ENCODE peak calls at places on chromosome 4, in five cellular contexts. U, B, S, F and C are unnamed samples.

GRCh38 chr4:72569719-72570235 is 756 bp upstream of the ADAMTS3 start:
- DNase-seq in B (no peak), U (no peak), S (no peak), F (no peak), C (no peak)

GRCh38 chr4:19002170-19002569 is 980.6 kb upstream of the LCORL start:
- DNase-seq in B (no peak), U (no peak), S (no peak), F (no peak), C (peak)

GRCh38 chr4:23631255-23631950 is 258.4 kb downstream of the PPARGC1A start:
- DNase-seq in U (no peak), F (no peak), S (no peak), B (no peak), C (no peak)

GRCh38 chr4:183175631-183176232 is 76.7 kb downstream of the WWC2 start:
- DNase-seq in B (peak), U (no peak), F (peak), S (no peak), C (no peak)

GRCh38 chr4:101155859-101156430 is 191.4 kb downstream of the PPP3CA start:
- DNase-seq in U (no peak), B (no peak), F (no peak), S (no peak), C (no peak)

GRCh38 chr4:90443231-90443630 is 316.0 kb downstream of the CCSER1 start:
- DNase-seq in F (no peak), B (no peak), S (no peak), U (no peak), C (no peak)

GRCh38 chr4:70958681-70959080 is 34.8 kb upstream of the DCK start:
- DNase-seq in B (no peak), S (no peak), U (no peak), F (no peak), C (no peak)

GRCh38 chr4:38004887-38005286 is 44.7 kb downstream of the PTTG2 start:
- DNase-seq in S (no peak), B (no peak), U (no peak), F (no peak), C (no peak)

GRCh38 chr4:7694256-7694775 is 245.3 kb downstream of the AFAP1 start:
- DNase-seq in B (no peak), U (no peak), F (no peak), S (no peak), C (no peak)

GRCh38 chr4:28369504-28369903 is 1508.9 kb downstream of the STIM2 start:
- DNase-seq in U (no peak), S (no peak), F (no peak), B (no peak), C (no peak)

GRCh38 chr4:105296672-105297071 is 150.0 kb downstream of the TET2 start:
- DNase-seq in F (no peak), U (no peak), S (no peak), B (no peak), C (no peak)

GRCh38 chr4:954211-955020 is 19.0 kb downstream of the DGKQ start:
- DNase-seq in F (no peak), U (no peak), S (no peak), B (no peak), C (no peak)

GRCh38 chr4:152310223-152310622 is 225.7 kb downstream of the FBXW7 start:
- DNase-seq in F (no peak), S (no peak), U (no peak), B (no peak), C (no peak)

GRCh38 chr4:177759714-177760113 is 317.5 kb upstream of the AGA start:
- DNase-seq in S (no peak), B (no peak), F (no peak), U (no peak), C (no peak)

GRCh38 chr4:139700568-139700967 is 34.9 kb downstream of the MGST2 start:
- DNase-seq in B (no peak), U (no peak), F (no peak), S (no peak), C (no peak)

GRCh38 chr4:28443786-28444412 is 1583.3 kb downstream of the STIM2 start:
- DNase-seq in U (no peak), S (no peak), B (no peak), F (no peak), C (peak)

GRCh38 chr4:72084587-72085011 is 52.8 kb downstream of the NPFFR2 start:
- DNase-seq in U (peak), S (no peak), F (no peak), B (no peak), C (no peak)

GRCh38 chr4:16530688-16531635 is 304.7 kb upstream of the TAPT1 start:
- DNase-seq in F (no peak), U (no peak), B (no peak), S (no peak), C (no peak)

GRCh38 chr4:99457676-99458075 is 22.5 kb upstream of the ADH7 start:
- DNase-seq in F (no peak), S (no peak), U (no peak), B (no peak), C (no peak)

GRCh38 chr4:115424852-115425251 is 311.4 kb upstream of the NDST4 start:
- DNase-seq in B (no peak), S (no peak), U (no peak), F (no peak), C (no peak)

GRCh38 chr4:127498366-127498765 is 134.4 kb upstream of the INTU start:
- DNase-seq in B (no peak), U (no peak), S (no peak), F (no peak), C (no peak)

GRCh38 chr4:26212528-26212927 is 108.3 kb upstream of the RBPJ start:
- DNase-seq in S (no peak), B (no peak), U (no peak), F (no peak), C (no peak)

GRCh38 chr4:39526283-39526682 is 956 bp downstream of the UGDH start:
- DNase-seq in U (no peak), B (no peak), S (peak), F (no peak), C (no peak)

GRCh38 chr4:102569200-102569599 is 68.0 kb downstream of the NFKB1 start:
- DNase-seq in U (no peak), B (no peak), S (no peak), F (no peak), C (no peak)

GRCh38 chr4:1199556-1200331 is 27.4 kb upstream of the SPON2 start:
- DNase-seq in F (no peak), U (no peak), B (no peak), S (no peak), C (peak)

GRCh38 chr4:29009908-29010307 is 1710.3 kb upstream of the PCDH7 start:
- DNase-seq in F (no peak), U (no peak), B (no peak), S (no peak), C (peak)

GRCh38 chr4:155077860-155078259 is 130.6 kb upstream of the NPY2R start:
- DNase-seq in S (no peak), F (no peak), B (no peak), U (no peak), C (peak)

DNA sequence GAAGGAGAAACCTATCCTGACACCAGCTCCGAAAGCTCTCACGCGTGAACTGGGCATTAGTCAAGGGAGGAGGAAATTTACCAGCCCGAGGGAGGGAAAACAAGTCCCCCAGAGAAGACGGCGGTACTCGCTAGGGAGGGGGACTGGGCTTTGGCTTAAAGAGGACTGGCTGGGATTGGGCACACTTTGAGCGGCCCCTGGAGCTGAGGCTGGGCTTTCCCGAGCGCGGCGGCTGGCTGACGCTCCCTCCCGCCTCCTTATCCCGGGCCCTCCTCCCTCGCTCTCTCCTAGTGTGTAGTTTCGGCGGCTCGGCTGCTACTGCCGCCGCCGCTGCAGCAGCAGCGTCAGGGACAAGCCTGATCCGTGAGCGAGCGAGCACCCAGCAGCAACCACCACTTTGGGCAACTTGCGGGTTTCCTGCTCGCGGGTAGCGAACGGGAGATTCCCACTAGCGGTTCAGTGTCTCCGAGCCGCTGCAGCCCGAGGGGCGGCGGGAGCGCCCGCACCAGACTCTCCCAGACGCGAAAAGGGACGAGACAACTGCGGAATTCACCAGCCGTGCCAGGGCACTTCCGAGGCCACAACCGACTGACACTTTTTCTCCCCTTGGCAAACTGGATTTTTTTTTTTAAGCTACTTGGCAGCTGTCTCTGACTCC is 677 bp upstream of the PCDH7 start:
- DNase-seq in B (peak), F (no peak), U (no peak), S (no peak), C (peak)
- TF ChIP-seq ESRRA in B (no peak), F (no peak), U (no peak), S (no peak), C (no peak)

DNA sequence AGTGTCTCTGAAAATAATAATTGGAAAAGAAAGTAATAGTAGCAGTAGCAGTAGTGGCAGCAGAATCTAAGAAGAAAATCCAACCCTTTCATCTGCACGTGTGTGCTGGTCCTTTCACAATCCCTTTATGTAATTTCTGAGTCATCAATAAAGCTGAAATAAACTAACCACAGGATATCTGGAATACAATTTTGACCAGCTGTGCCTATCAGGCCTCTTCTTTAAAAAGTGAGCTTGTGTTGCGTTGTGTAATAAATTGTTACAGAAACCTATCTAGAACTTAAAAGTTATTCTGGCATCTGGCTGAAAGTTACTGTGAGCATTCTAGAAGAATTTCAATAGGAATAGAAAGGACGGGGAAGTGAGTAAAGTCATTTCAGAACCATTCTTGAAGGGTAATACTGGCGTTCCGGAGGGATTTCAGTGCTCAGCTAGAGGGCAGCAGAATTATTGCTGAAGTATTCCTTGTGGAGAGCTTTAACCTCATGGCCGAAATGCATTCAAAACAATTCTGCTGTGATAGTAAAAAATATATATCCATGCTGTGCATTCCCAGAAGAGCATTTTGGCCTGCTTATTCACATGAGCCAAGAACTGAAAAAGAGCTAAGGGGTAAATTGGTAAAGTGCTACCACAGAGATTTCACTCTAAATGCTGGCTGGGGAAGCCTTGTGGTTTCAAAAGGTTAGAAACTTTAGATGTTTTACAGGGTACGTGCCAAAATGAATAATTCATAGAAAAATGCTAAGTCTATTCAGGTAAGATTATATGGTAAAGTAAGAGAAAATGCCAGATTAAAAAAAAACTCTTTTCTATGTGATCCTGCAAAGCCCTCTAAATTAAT is 260.6 kb downstream of the NKX6-1 start:
- DNase-seq in U (no peak), B (no peak), S (no peak), F (no peak), C (no peak)
- TF ChIP-seq ESRRA in U (no peak), B (no peak), S (no peak), F (no peak), C (no peak)

GRCh38 chr4:123121241-123121907 is 199.0 kb upstream of the NUDT6 start:
- DNase-seq in S (no peak), B (peak), U (no peak), F (peak), C (no peak)
- TF ChIP-seq ESRRA in S (no peak), B (no peak), U (no peak), F (no peak), C (no peak)

GRCh38 chr4:31362756-31363155 is 642.6 kb downstream of the PCDH7 start:
- DNase-seq in F (no peak), S (no peak), U (no peak), B (no peak), C (no peak)
- TF ChIP-seq ESRRA in F (no peak), S (no peak), U (no peak), B (no peak), C (no peak)

GRCh38 chr4:162061214-162061613 is 102.6 kb downstream of the FSTL5 start:
- DNase-seq in S (no peak), B (peak), F (no peak), U (no peak), C (no peak)
- TF ChIP-seq ESRRA in S (no peak), B (no peak), F (no peak), U (no peak), C (no peak)

GRCh38 chr4:2911868-2912267 is 51.3 kb downstream of the NOP14 start:
- DNase-seq in U (no peak), F (no peak), B (no peak), S (no peak), C (no peak)

GRCh38 chr4:2914220-2915126 is 48.7 kb downstream of the NOP14 start:
- DNase-seq in B (no peak), U (no peak), S (no peak), F (no peak), C (no peak)

GRCh38 chr4:2910409-2910808 is 52.8 kb downstream of the NOP14 start:
- DNase-seq in U (no peak), S (peak), F (no peak), B (no peak), C (peak)

GRCh38 chr4:2915789-2916188 is 47.4 kb downstream of the NOP14 start:
- DNase-seq in S (no peak), F (no peak), B (no peak), U (no peak), C (no peak)

DNA sequence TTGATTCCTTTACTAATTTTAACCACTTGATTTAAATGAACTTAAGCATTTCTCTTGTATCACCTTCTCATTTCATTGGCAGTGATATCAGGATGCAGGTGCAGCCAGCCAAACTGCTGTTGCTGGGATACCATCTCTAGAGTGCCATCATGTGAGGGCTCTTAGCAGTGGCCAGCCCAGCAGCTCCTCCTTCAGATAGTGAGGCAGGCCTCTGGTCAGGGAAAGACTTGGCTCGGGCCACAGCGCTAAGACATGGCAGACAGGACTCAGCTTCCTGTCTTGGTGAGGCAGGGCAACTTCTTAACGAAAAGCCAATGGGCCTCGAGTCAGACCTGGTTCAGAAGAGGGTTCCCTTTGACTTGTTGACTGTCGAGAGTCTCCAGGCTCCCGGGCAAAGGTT is 50.0 kb downstream of the NOP14 start:
- DNase-seq in U (no peak), F (no peak), B (no peak), S (no peak), C (no peak)
- TF ChIP-seq ESRRA in U (no peak), F (no peak), B (no peak), S (no peak), C (no peak)

DNA sequence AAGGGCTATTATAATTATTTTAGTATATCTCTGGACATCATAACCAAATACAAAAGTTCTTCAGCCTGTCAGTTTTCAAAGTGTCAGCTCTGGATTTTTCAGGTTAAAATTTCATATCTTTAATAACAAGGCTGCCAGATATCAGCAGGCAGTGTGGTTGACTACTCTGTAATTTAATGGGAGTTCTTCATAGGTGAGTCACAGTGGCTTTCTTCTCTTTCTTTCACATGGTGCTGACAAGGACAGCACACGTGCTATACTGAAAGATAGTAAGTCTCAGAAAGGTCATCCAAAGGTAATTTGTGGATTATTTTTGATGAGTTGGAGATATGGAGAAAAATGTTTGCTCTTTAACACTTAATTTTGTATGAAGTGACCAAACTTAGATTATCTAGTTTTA is 43.2 kb downstream of the GALNT7 start:
- DNase-seq in B (peak), F (no peak), S (peak), U (no peak), C (no peak)
- TF ChIP-seq ESRRA in B (no peak), F (no peak), S (no peak), U (no peak), C (no peak)

DNA sequence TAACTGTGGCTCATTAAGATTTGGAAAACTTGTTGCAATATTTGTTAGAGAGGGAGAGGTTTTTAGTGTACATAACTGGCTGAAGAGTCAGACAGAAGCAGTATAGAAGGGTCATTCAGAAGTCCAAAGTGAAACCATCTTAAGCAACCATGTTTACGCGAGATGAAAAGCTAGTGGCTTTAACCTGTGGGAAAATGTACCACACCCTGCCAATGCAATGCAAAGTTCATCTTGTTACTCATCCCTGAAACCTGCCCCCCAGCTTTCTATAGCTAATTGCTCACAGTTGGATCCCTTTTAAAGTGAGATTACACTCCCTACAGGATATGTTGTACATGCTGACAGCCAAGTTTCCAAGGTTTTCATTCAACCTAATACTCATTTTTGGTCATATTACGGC is 96.7 kb upstream of the RAPGEF2 start:
- DNase-seq in U (no peak), F (peak), S (no peak), B (peak), C (no peak)
- TF ChIP-seq ESRRA in U (no peak), F (no peak), S (no peak), B (no peak), C (no peak)

GRCh38 chr4:148692242-148692641 is 250.0 kb upstream of the NR3C2 start:
- DNase-seq in B (no peak), U (no peak), F (no peak), S (no peak), C (no peak)
- TF ChIP-seq ESRRA in B (no peak), U (no peak), F (no peak), S (no peak), C (no peak)

GRCh38 chr4:80213117-80213815 is 16.0 kb downstream of the PRDM8 start:
- DNase-seq in U (no peak), B (no peak), S (no peak), F (no peak), C (no peak)

GRCh38 chr4:80219301-80220025 is 22.2 kb downstream of the PRDM8 start:
- DNase-seq in U (no peak), S (peak), B (no peak), F (no peak), C (peak)

GRCh38 chr4:80210549-80210948 is 13.2 kb downstream of the PRDM8 start:
- DNase-seq in S (no peak), B (no peak), U (no peak), F (no peak), C (no peak)

GRCh38 chr4:80216100-80216761 is 18.9 kb downstream of the PRDM8 start:
- DNase-seq in F (no peak), B (no peak), S (no peak), U (no peak), C (no peak)

GRCh38 chr4:80215449-80216052 is 18.2 kb downstream of the PRDM8 start:
- DNase-seq in S (peak), B (no peak), F (peak), U (no peak), C (no peak)
- TF ChIP-seq ESRRA in S (no peak), B (no peak), F (no peak), U (no peak), C (no peak)